ENCODE peak calls at places on chromosomes 11 and 22, in seven cellular contexts. F, Q, C, N, R, I and L are unnamed samples.

GRCh38 chr11:123429336-123429735 is 733 bp upstream of the GRAMD1B start:
- DNase-seq in Q (no peak), I (peak; percentile 72), N (no peak), F (peak; percentile 86), C (no peak), R (no peak), L (peak; percentile 30)

GRCh38 chr22:25453557-25453956 is 110.9 kb upstream of the GRK3 start:
- DNase-seq in Q (no peak), R (no peak), I (no peak), C (no peak), N (no peak), F (no peak), L (no peak)

GRCh38 chr11:28009383-28009782 is 98.6 kb downstream of the KIF18A start:
- DNase-seq in I (no peak), Q (no peak), C (no peak), N (no peak), F (peak; percentile 82), R (no peak), L (peak; percentile 57)

GRCh38 chr11:87266751-87267150 is 229.0 kb downstream of the TMEM135 start:
- DNase-seq in I (no peak), R (no peak), Q (no peak), N (no peak), F (no peak), C (no peak), L (no peak)

GRCh38 chr11:15750535-15751297 is 605.6 kb downstream of the SOX6 start:
- DNase-seq in C (no peak), I (no peak), N (no peak), F (no peak), Q (no peak), R (no peak), L (no peak)

GRCh38 chr11:99988105-99988907 is 698.8 kb upstream of the ARHGAP42 start:
- DNase-seq in Q (no peak), R (no peak), F (no peak), C (no peak), N (no peak), I (no peak), L (peak; percentile 8)

GRCh38 chr11:64659417-64660144 is 63.4 kb downstream of the NRXN2 start:
- DNase-seq in R (no peak), F (peak; percentile 93), N (no peak), I (peak; percentile 84), C (no peak), Q (peak; percentile 46), L (peak; percentile 89)

GRCh38 chr11:120142072-120142423 is 4.1 kb upstream of the TRIM29 start:
- DNase-seq in C (no peak), F (no peak), Q (peak; percentile 17), I (no peak), N (peak; percentile 47), R (peak; percentile 39), L (no peak)

GRCh38 chr22:27629908-27630733 is 171.4 kb downstream of the MN1 start:
- DNase-seq in Q (no peak), N (no peak), I (no peak), C (no peak), F (no peak), R (peak; percentile 66), L (no peak)

GRCh38 chr22:25488244-25489020 is 76.0 kb upstream of the GRK3 start:
- DNase-seq in Q (no peak), I (no peak), R (no peak), N (no peak), C (no peak), F (peak; percentile 91), L (peak; percentile 71)

GRCh38 chr22:48153726-48154125 is 1391.3 kb downstream of the TBC1D22A start:
- DNase-seq in C (no peak), N (no peak), Q (no peak), I (no peak), R (no peak), F (no peak), L (no peak)

GRCh38 chr11:57417056-57417455 is 9.9 kb downstream of the SLC43A3 start:
- DNase-seq in N (no peak), C (no peak), F (peak; percentile 48), I (no peak), Q (no peak), R (no peak), L (no peak)

GRCh38 chr11:17479284-17480214 is 2.9 kb upstream of the ABCC8 start:
- DNase-seq in N (peak; percentile 82), R (peak; percentile 93), F (no peak), Q (peak; percentile 77), I (no peak), C (peak; percentile 86), L (peak; percentile 42)

GRCh38 chr11:64675417-64676252 is 47.4 kb downstream of the NRXN2 start:
- DNase-seq in R (no peak), F (peak; percentile 82), N (no peak), I (no peak), Q (no peak), C (no peak), L (peak; percentile 92)

GRCh38 chr22:19514831-19515565 is 9.2 kb downstream of the CLDN5 start:
- DNase-seq in N (no peak), Q (no peak), I (no peak), F (peak; percentile 31), C (no peak), R (no peak), L (peak; percentile 2)

GRCh38 chr11:116852261-116853125 is 15.1 kb upstream of the APOA1 start:
- DNase-seq in R (no peak), Q (no peak), C (no peak), I (no peak), F (peak; percentile 57), N (no peak), L (peak; percentile 63)

GRCh38 chr11:61657566-61657965 is 22.6 kb upstream of the DAGLA start:
- DNase-seq in C (no peak), N (no peak), F (no peak), I (no peak), Q (no peak), R (no peak), L (no peak)

GRCh38 chr11:9687736-9688494 is 24.0 kb downstream of the SWAP70 start:
- DNase-seq in Q (no peak), I (no peak), N (no peak), R (no peak), F (peak; percentile 36), C (no peak), L (peak; percentile 52)

GRCh38 chr11:61766353-61766841 is 14.0 kb downstream of the MYRF start:
- DNase-seq in N (no peak), C (no peak), I (no peak), F (peak; percentile 86), R (no peak), Q (no peak), L (peak; percentile 62)

GRCh38 chr11:30017467-30017895 is 651 bp upstream of the KCNA4 start:
- DNase-seq in C (no peak), Q (peak; percentile 21), F (no peak), R (peak; percentile 62), I (no peak), N (peak; percentile 38), L (no peak)

GRCh38 chr11:123404626-123405025 is 25.4 kb upstream of the GRAMD1B start:
- DNase-seq in F (no peak), C (no peak), I (no peak), N (no peak), Q (no peak), R (no peak), L (no peak)

GRCh38 chr11:114678125-114679036 is at the start of gene NXPE2:
- DNase-seq in Q (no peak), I (peak; percentile 34), C (no peak), R (no peak), N (no peak), F (peak; percentile 57), L (peak; percentile 79)

GRCh38 chr11:11810764-11811726 is 30.7 kb upstream of the USP47 start:
- DNase-seq in R (peak; percentile 84), F (no peak), N (peak; percentile 91), I (peak; percentile 73), Q (peak; percentile 27), C (no peak), L (no peak)

GRCh38 chr11:43904737-43905515 is 24.3 kb downstream of the ALKBH3 start:
- DNase-seq in R (no peak), N (no peak), I (no peak), Q (peak; percentile 26), F (peak; percentile 76), C (no peak), L (peak; percentile 53)

GRCh38 chr11:65606876-65607613 is 7.0 kb downstream of the MAP3K11 start:
- DNase-seq in I (peak; percentile 95), Q (peak; percentile 100), F (peak; percentile 93), R (peak; percentile 94), N (peak; percentile 99), C (peak; percentile 97), L (peak; percentile 97)

DNA sequence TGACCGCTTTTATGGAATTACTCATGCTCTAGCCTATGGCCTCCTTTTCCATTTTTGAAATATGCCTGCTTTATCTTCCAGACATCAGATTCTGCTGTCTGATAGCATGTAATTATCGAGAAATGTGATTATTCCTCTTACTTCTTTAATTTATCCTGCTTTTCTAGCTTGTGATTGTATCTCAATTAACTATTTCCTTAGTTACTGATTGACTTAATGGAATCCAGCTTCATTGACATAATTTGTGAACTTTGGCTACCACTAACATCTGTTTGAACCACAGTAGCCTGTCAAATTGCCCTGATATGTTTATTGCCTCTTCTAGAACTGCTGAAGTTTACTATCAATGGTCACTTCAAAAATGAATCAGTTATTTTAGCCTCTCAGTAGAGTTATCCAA is 25.5 kb upstream of the PDE3B start:
- DNase-seq in I (no peak), R (no peak), C (no peak), F (no peak), Q (no peak), N (no peak), L (no peak)
- H2BK120ac ChIP-seq in I (no peak overlapping the region), R (no peak overlapping the region), C (no peak overlapping the region), F (no peak overlapping the region), Q (no peak overlapping the region), N (no peak overlapping the region), L (no peak overlapping the region)

GRCh38 chr11:59943996-59944395 is 5.8 kb downstream of the OOSP1 start:
- DNase-seq in R (no peak), N (peak; percentile 41), F (no peak), I (peak; percentile 33), C (no peak), Q (peak; percentile 63), L (no peak)
- H3K18ac ChIP-seq in R (no peak overlapping the region), N (no peak overlapping the region), F (no peak overlapping the region), I (no peak overlapping the region), C (no peak overlapping the region), Q (no peak overlapping the region), L (no peak overlapping the region)

GRCh38 chr22:41862160-41862529 is 29.2 kb downstream of the SREBF2 start:
- DNase-seq in C (no peak), F (peak; percentile 23), Q (no peak), I (no peak), R (no peak), N (no peak), L (no peak)
- H2BK120ac ChIP-seq in C (no peak overlapping the region), F (no peak overlapping the region), Q (no peak overlapping the region), I (no peak overlapping the region), R (no peak overlapping the region), N (no peak overlapping the region), L (no peak overlapping the region)

DNA sequence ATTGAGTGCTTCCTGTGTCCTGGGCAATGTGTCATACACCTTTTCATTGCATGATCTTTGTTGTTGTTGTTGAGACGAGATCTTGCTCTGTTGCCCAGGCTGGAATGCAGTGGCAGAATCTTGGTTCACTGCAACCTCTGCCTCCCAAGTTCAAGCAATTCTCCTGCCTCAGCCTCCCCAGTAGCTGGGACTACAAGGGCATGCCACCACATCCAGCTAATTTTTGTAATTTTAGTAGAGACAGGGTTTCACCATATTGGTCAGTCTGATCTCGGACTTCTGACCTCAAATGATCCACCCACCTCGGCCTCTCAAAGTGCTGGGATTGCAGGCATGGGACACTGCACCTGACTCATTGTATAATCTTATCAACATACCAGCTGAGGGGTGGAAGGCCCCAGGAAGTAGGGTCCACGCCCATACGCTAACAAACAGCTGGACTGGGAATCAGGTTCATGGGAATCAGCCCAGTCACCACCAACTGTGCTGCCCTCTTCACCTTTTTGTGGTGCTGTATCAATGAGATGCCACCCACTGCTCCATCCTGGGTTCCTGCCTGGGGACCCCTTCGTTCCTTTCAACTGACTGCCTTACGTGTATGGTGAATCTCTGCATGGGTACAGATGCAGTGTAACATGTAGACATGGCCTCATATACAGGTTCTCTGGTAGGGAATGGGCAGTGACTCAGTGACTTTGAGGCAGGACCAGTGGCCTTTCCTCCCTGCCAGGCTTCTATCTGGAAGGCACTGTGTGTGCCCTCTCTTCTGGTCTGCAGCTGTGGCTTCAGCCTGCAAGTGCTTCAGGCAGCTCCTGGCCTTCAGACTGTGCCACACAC is 32.6 kb upstream of the YWHAH start:
- DNase-seq in C (no peak), R (no peak), Q (no peak), N (no peak), F (peak; percentile 25), I (no peak), L (no peak)
- H3K18ac ChIP-seq in C (no peak overlapping the region), R (no peak overlapping the region), Q (no peak overlapping the region), N (no peak overlapping the region), F (no peak overlapping the region), I (no peak overlapping the region), L (no peak overlapping the region)